ENCODE peak calls at places on chromosomes 12 and 14, in five cellular contexts. One of them, this sample, is unnamed.

GRCh38 chr14:75961662-75962061 is 20.1 kb downstream of the TGFB3 start:
- DNase-seq in neural crest cell: no peak
- DNase-seq in substantia nigra: no peak
- DNase-seq in naive thymus-derived CD8-positive, alpha-beta T cell: no peak
- DNase-seq in uterus: no peak
- DNase-seq in this sample: no peak

GRCh38 chr14:100889641-100890040 is 13.9 kb downstream of the RTL1 start:
- DNase-seq in neural crest cell: no peak
- DNase-seq in naive thymus-derived CD8-positive, alpha-beta T cell: no peak
- DNase-seq in uterus: peak
- DNase-seq in substantia nigra: no peak
- DNase-seq in this sample: no peak

GRCh38 chr14:71358209-71358931 is 451.1 kb downstream of the PCNX1 start:
- DNase-seq in neural crest cell: no peak
- DNase-seq in uterus: no peak
- DNase-seq in naive thymus-derived CD8-positive, alpha-beta T cell: no peak
- DNase-seq in substantia nigra: no peak
- DNase-seq in this sample: no peak

GRCh38 chr12:112115259-112116045 is 6.9 kb upstream of the NAA25 start:
- DNase-seq in uterus: no peak
- DNase-seq in neural crest cell: no peak
- DNase-seq in naive thymus-derived CD8-positive, alpha-beta T cell: no peak
- DNase-seq in substantia nigra: no peak
- DNase-seq in this sample: no peak

GRCh38 chr14:80427101-80427500 is 215.8 kb upstream of the DIO2 start:
- DNase-seq in substantia nigra: no peak
- DNase-seq in naive thymus-derived CD8-positive, alpha-beta T cell: no peak
- DNase-seq in neural crest cell: no peak
- DNase-seq in uterus: no peak
- DNase-seq in this sample: no peak

GRCh38 chr14:60777856-60778578 is 43.5 kb downstream of the MNAT1 start:
- DNase-seq in neural crest cell: no peak
- DNase-seq in uterus: no peak
- DNase-seq in substantia nigra: no peak
- DNase-seq in naive thymus-derived CD8-positive, alpha-beta T cell: no peak
- DNase-seq in this sample: no peak

GRCh38 chr12:116977465-116978380 is 67.0 kb downstream of the FBXW8 start:
- DNase-seq in neural crest cell: no peak
- DNase-seq in naive thymus-derived CD8-positive, alpha-beta T cell: no peak
- DNase-seq in substantia nigra: no peak
- DNase-seq in uterus: no peak
- DNase-seq in this sample: no peak

GRCh38 chr14:22614240-22614799 is 16.2 kb downstream of the ABHD4 start:
- DNase-seq in naive thymus-derived CD8-positive, alpha-beta T cell: no peak
- DNase-seq in substantia nigra: no peak
- DNase-seq in uterus: no peak
- DNase-seq in neural crest cell: no peak
- DNase-seq in this sample: no peak

GRCh38 chr12:95633049-95633545 is 81.8 kb upstream of the USP44 start:
- DNase-seq in uterus: peak
- DNase-seq in substantia nigra: no peak
- DNase-seq in neural crest cell: no peak
- DNase-seq in naive thymus-derived CD8-positive, alpha-beta T cell: no peak
- DNase-seq in this sample: no peak

GRCh38 chr12:6426882-6427671 is 17.7 kb upstream of the CD27 start:
- DNase-seq in substantia nigra: no peak
- DNase-seq in uterus: no peak
- DNase-seq in naive thymus-derived CD8-positive, alpha-beta T cell: peak
- DNase-seq in neural crest cell: no peak
- DNase-seq in this sample: peak

GRCh38 chr12:3293446-3294161 is 197.4 kb upstream of the PRMT8 start:
- DNase-seq in neural crest cell: no peak
- DNase-seq in substantia nigra: no peak
- DNase-seq in naive thymus-derived CD8-positive, alpha-beta T cell: no peak
- DNase-seq in uterus: no peak
- DNase-seq in this sample: no peak

GRCh38 chr14:54182419-54183040 is 214.3 kb upstream of the CDKN3 start:
- DNase-seq in naive thymus-derived CD8-positive, alpha-beta T cell: no peak
- DNase-seq in substantia nigra: no peak
- DNase-seq in uterus: no peak
- DNase-seq in neural crest cell: no peak
- DNase-seq in this sample: no peak

GRCh38 chr12:116864371-116865160 is 16.7 kb downstream of the HRK start:
- DNase-seq in substantia nigra: no peak
- DNase-seq in naive thymus-derived CD8-positive, alpha-beta T cell: no peak
- DNase-seq in uterus: no peak
- DNase-seq in neural crest cell: no peak
- DNase-seq in this sample: no peak

GRCh38 chr12:31353730-31354708 is 28.1 kb upstream of the SINHCAF start:
- DNase-seq in naive thymus-derived CD8-positive, alpha-beta T cell: no peak
- DNase-seq in uterus: no peak
- DNase-seq in neural crest cell: no peak
- DNase-seq in substantia nigra: no peak
- DNase-seq in this sample: no peak

GRCh38 chr12:111076611-111077451 is 156.5 kb upstream of the MYL2 start:
- DNase-seq in naive thymus-derived CD8-positive, alpha-beta T cell: no peak
- DNase-seq in uterus: no peak
- DNase-seq in substantia nigra: no peak
- DNase-seq in neural crest cell: no peak
- DNase-seq in this sample: no peak

GRCh38 chr14:47167407-47167806 is 508.0 kb downstream of the MDGA2 start:
- DNase-seq in naive thymus-derived CD8-positive, alpha-beta T cell: no peak
- DNase-seq in uterus: no peak
- DNase-seq in neural crest cell: no peak
- DNase-seq in substantia nigra: no peak
- DNase-seq in this sample: no peak

This sample was measured in T-cell.